ENCODE peak calls at places on chromosome 22, in nine cellular contexts. One of them, this sample, is unnamed.

GRCh38 chr22:19567383-19568009 is 43.3 kb upstream of the CLDN5 start:
- DNase-seq in Kasumi-1: no peak
- DNase-seq in NCI-H446 treated with DMSO at 0.1 percent for 48 hours: no peak
- DNase-seq in stimulated activated naive CD8-positive, alpha-beta T cell treated with anti-CD3 and anti-CD28 coated beads, Interleukin-15, amount 100 ng/mL, for 72 hours: no peak
- DNase-seq in kidney tubule cell: no peak
- DNase-seq in stimulated activated CD4-positive, alpha-beta T cell treated with anti-CD3 and anti-CD28 coated beads, Interleukin-2, amount 100 ng/mL, for 48 hours: no peak
- DNase-seq in effector memory CD8-positive, alpha-beta T cell: no peak
- DNase-seq in cardiac fibroblast: no peak
- DNase-seq in activated naive CD4-positive, alpha-beta T cell treated with anti-CD3 and anti-CD28 coated beads, Interleukin-2, amount 50 U/mL, for 16 hours: no peak
- DNase-seq in this sample: no peak

GRCh38 chr22:48895831-48896765 is 931.6 kb downstream of the BRD1 start:
- DNase-seq in Kasumi-1: no peak
- DNase-seq in NCI-H446 treated with DMSO at 0.1 percent for 48 hours: no peak
- DNase-seq in stimulated activated naive CD8-positive, alpha-beta T cell treated with anti-CD3 and anti-CD28 coated beads, Interleukin-15, amount 100 ng/mL, for 72 hours: no peak
- DNase-seq in kidney tubule cell: no peak
- DNase-seq in stimulated activated CD4-positive, alpha-beta T cell treated with anti-CD3 and anti-CD28 coated beads, Interleukin-2, amount 100 ng/mL, for 48 hours: no peak
- DNase-seq in effector memory CD8-positive, alpha-beta T cell: no peak
- DNase-seq in cardiac fibroblast: no peak
- DNase-seq in activated naive CD4-positive, alpha-beta T cell treated with anti-CD3 and anti-CD28 coated beads, Interleukin-2, amount 50 U/mL, for 16 hours: no peak
- DNase-seq in this sample: no peak

GRCh38 chr22:23370251-23370650 is 189.9 kb downstream of the BCR start:
- DNase-seq in Kasumi-1: no peak
- DNase-seq in NCI-H446 treated with DMSO at 0.1 percent for 48 hours: no peak
- DNase-seq in stimulated activated naive CD8-positive, alpha-beta T cell treated with anti-CD3 and anti-CD28 coated beads, Interleukin-15, amount 100 ng/mL, for 72 hours: no peak
- DNase-seq in kidney tubule cell: no peak
- DNase-seq in stimulated activated CD4-positive, alpha-beta T cell treated with anti-CD3 and anti-CD28 coated beads, Interleukin-2, amount 100 ng/mL, for 48 hours: no peak
- DNase-seq in effector memory CD8-positive, alpha-beta T cell: no peak
- DNase-seq in cardiac fibroblast: no peak
- DNase-seq in activated naive CD4-positive, alpha-beta T cell treated with anti-CD3 and anti-CD28 coated beads, Interleukin-2, amount 50 U/mL, for 16 hours: no peak
- DNase-seq in this sample: no peak

GRCh38 chr22:40237788-40238424 is 60.2 kb downstream of the TNRC6B start:
- DNase-seq in Kasumi-1: no peak
- DNase-seq in NCI-H446 treated with DMSO at 0.1 percent for 48 hours: no peak
- DNase-seq in stimulated activated naive CD8-positive, alpha-beta T cell treated with anti-CD3 and anti-CD28 coated beads, Interleukin-15, amount 100 ng/mL, for 72 hours: no peak
- DNase-seq in kidney tubule cell: no peak
- DNase-seq in stimulated activated CD4-positive, alpha-beta T cell treated with anti-CD3 and anti-CD28 coated beads, Interleukin-2, amount 100 ng/mL, for 48 hours: no peak
- DNase-seq in effector memory CD8-positive, alpha-beta T cell: no peak
- DNase-seq in cardiac fibroblast: no peak
- DNase-seq in activated naive CD4-positive, alpha-beta T cell treated with anti-CD3 and anti-CD28 coated beads, Interleukin-2, amount 50 U/mL, for 16 hours: no peak
- DNase-seq in this sample: no peak

GRCh38 chr22:33889748-33890147 is 30.5 kb downstream of the LARGE1 start:
- DNase-seq in Kasumi-1: no peak
- DNase-seq in NCI-H446 treated with DMSO at 0.1 percent for 48 hours: no peak
- DNase-seq in stimulated activated naive CD8-positive, alpha-beta T cell treated with anti-CD3 and anti-CD28 coated beads, Interleukin-15, amount 100 ng/mL, for 72 hours: no peak
- DNase-seq in kidney tubule cell: no peak
- DNase-seq in stimulated activated CD4-positive, alpha-beta T cell treated with anti-CD3 and anti-CD28 coated beads, Interleukin-2, amount 100 ng/mL, for 48 hours: no peak
- DNase-seq in effector memory CD8-positive, alpha-beta T cell: no peak
- DNase-seq in cardiac fibroblast: no peak
- DNase-seq in activated naive CD4-positive, alpha-beta T cell treated with anti-CD3 and anti-CD28 coated beads, Interleukin-2, amount 50 U/mL, for 16 hours: no peak
- DNase-seq in this sample: no peak

GRCh38 chr22:30564766-30565118 is 9.7 kb downstream of the GAL3ST1 start:
- DNase-seq in Kasumi-1: no peak
- DNase-seq in NCI-H446 treated with DMSO at 0.1 percent for 48 hours: no peak
- DNase-seq in stimulated activated naive CD8-positive, alpha-beta T cell treated with anti-CD3 and anti-CD28 coated beads, Interleukin-15, amount 100 ng/mL, for 72 hours: no peak
- DNase-seq in kidney tubule cell: peak; percentile 40
- DNase-seq in stimulated activated CD4-positive, alpha-beta T cell treated with anti-CD3 and anti-CD28 coated beads, Interleukin-2, amount 100 ng/mL, for 48 hours: no peak
- DNase-seq in effector memory CD8-positive, alpha-beta T cell: no peak
- DNase-seq in cardiac fibroblast: no peak
- DNase-seq in activated naive CD4-positive, alpha-beta T cell treated with anti-CD3 and anti-CD28 coated beads, Interleukin-2, amount 50 U/mL, for 16 hours: no peak
- DNase-seq in this sample: no peak

GRCh38 chr22:23396362-23397007 is 183.6 kb downstream of the IGLL1 start:
- DNase-seq in Kasumi-1: no peak
- DNase-seq in NCI-H446 treated with DMSO at 0.1 percent for 48 hours: no peak
- DNase-seq in stimulated activated naive CD8-positive, alpha-beta T cell treated with anti-CD3 and anti-CD28 coated beads, Interleukin-15, amount 100 ng/mL, for 72 hours: no peak
- DNase-seq in kidney tubule cell: no peak
- DNase-seq in stimulated activated CD4-positive, alpha-beta T cell treated with anti-CD3 and anti-CD28 coated beads, Interleukin-2, amount 100 ng/mL, for 48 hours: no peak
- DNase-seq in effector memory CD8-positive, alpha-beta T cell: no peak
- DNase-seq in cardiac fibroblast: no peak
- DNase-seq in activated naive CD4-positive, alpha-beta T cell treated with anti-CD3 and anti-CD28 coated beads, Interleukin-2, amount 50 U/mL, for 16 hours: no peak
- DNase-seq in this sample: no peak

GRCh38 chr22:25774575-25775026 is 32.6 kb downstream of the MYO18B start:
- DNase-seq in Kasumi-1: no peak
- DNase-seq in NCI-H446 treated with DMSO at 0.1 percent for 48 hours: no peak
- DNase-seq in stimulated activated naive CD8-positive, alpha-beta T cell treated with anti-CD3 and anti-CD28 coated beads, Interleukin-15, amount 100 ng/mL, for 72 hours: no peak
- DNase-seq in kidney tubule cell: no peak
- DNase-seq in stimulated activated CD4-positive, alpha-beta T cell treated with anti-CD3 and anti-CD28 coated beads, Interleukin-2, amount 100 ng/mL, for 48 hours: no peak
- DNase-seq in effector memory CD8-positive, alpha-beta T cell: no peak
- DNase-seq in cardiac fibroblast: no peak
- DNase-seq in activated naive CD4-positive, alpha-beta T cell treated with anti-CD3 and anti-CD28 coated beads, Interleukin-2, amount 50 U/mL, for 16 hours: no peak
- DNase-seq in this sample: peak; percentile 23

This sample was measured in NT2/D1.